ENCODE peak calls at places on chromosomes 12 and 14, in six cellular contexts. D is NCI-H2029, A is GOT3, X is hypothalamus, W is GM18507, Z is erythroblast. U is an unnamed sample.

GRCh38 chr12:85574291-85574690 is 261.9 kb downstream of the RASSF9 start:
- DNase-seq in D (no peak), X (no peak), W (no peak), Z (no peak), A (no peak), U (no peak)

GRCh38 chr12:15984963-15985362 is 73.8 kb downstream of the DERA start:
- DNase-seq in X (no peak), W (no peak), Z (no peak), A (no peak), D (no peak), U (no peak)

GRCh38 chr14:62734831-62735230 is 310.4 kb downstream of the KCNH5 start:
- DNase-seq in W (no peak), A (no peak), X (no peak), D (no peak), Z (no peak), U (no peak)

GRCh38 chr12:121668750-121669524 is 517 bp downstream of the MORN3 start:
- DNase-seq in Z (peak), D (no peak), X (no peak), A (no peak), W (no peak), U (no peak)

GRCh38 chr12:111409403-111410228 is 3.9 kb downstream of the SH2B3 start:
- DNase-seq in D (no peak), W (no peak), Z (peak), A (no peak), X (no peak), U (no peak)

GRCh38 chr14:67240168-67240932 is 885 bp upstream of the PALS1 start:
- DNase-seq in D (peak), Z (peak), A (no peak), X (peak), W (no peak), U (no peak)

GRCh38 chr14:60106341-60106740 is 14.6 kb downstream of the PCNX4 start:
- DNase-seq in A (no peak), W (no peak), D (no peak), X (no peak), Z (no peak), U (no peak)

GRCh38 chr12:21294176-21294575 is 40.5 kb downstream of the SLCO1A2 start:
- DNase-seq in Z (no peak), D (no peak), W (no peak), X (no peak), A (no peak), U (no peak)

GRCh38 chr12:46693518-46693917 is 132.3 kb downstream of the SLC38A4 start:
- DNase-seq in X (no peak), Z (no peak), D (no peak), W (no peak), A (no peak), U (no peak)

GRCh38 chr12:123472438-123472849 is 14.5 kb downstream of the SNRNP35 start:
- DNase-seq in A (no peak), D (no peak), W (no peak), X (no peak), Z (no peak), U (no peak)

GRCh38 chr12:46473634-46474201 is 101.1 kb upstream of the SLC38A2 start:
- DNase-seq in W (peak), X (no peak), Z (no peak), D (peak), A (no peak), U (no peak)

GRCh38 chr14:51294951-51295350 is 54.9 kb downstream of the TMX1 start:
- DNase-seq in X (no peak), Z (no peak), W (no peak), A (no peak), D (no peak), U (no peak)

GRCh38 chr12:50066402-50066801 is 9.0 kb downstream of the ASIC1 start:
- DNase-seq in A (peak), Z (no peak), W (no peak), D (no peak), X (no peak), U (no peak)

GRCh38 chr12:58833844-58834243 is 86.5 kb downstream of the LRIG3 start:
- DNase-seq in Z (no peak), D (peak), A (no peak), X (no peak), W (no peak), U (no peak)

GRCh38 chr12:116885496-116885895 is 4.3 kb upstream of the HRK start:
- DNase-seq in X (no peak), Z (no peak), D (no peak), A (no peak), W (no peak), U (no peak)

GRCh38 chr12:27817761-27818160 is 37.7 kb upstream of the MANSC4 start:
- DNase-seq in A (no peak), Z (no peak), D (no peak), X (no peak), W (no peak), U (no peak)

GRCh38 chr14:79661762-79662161 is 549.5 kb downstream of the DIO2 start:
- DNase-seq in Z (no peak), A (no peak), X (peak), W (no peak), D (no peak), U (no peak)

U was measured in GM12892.